ENCODE peak calls at places on chromosome 9, in five cellular contexts. O, K, L, E and D are unnamed samples.

GRCh38 chr9:81031422-81032029 is 657.8 kb downstream of the TLE1 start:
- DNase-seq in E (no peak), K (no peak), O (no peak), L (no peak), D (no peak)

GRCh38 chr9:130129425-130130061 is 42.7 kb upstream of the NCS1 start:
- DNase-seq in E (no peak), K (no peak), L (no peak), O (no peak), D (no peak)

GRCh38 chr9:134460904-134461303 is 134.6 kb downstream of the RXRA start:
- DNase-seq in O (no peak), E (no peak), K (no peak), L (no peak), D (no peak)

GRCh38 chr9:87592554-87593394 is 95.1 kb downstream of the DAPK1 start:
- DNase-seq in E (no peak), O (no peak), L (no peak), K (no peak), D (no peak)

GRCh38 chr9:36802171-36802920 is 229.7 kb downstream of the MELK start:
- DNase-seq in L (no peak), E (no peak), O (no peak), K (no peak), D (no peak)

GRCh38 chr9:135074354-135075233 is 12.9 kb upstream of the OLFM1 start:
- DNase-seq in L (no peak), E (no peak), K (no peak), O (no peak), D (no peak)

GRCh38 chr9:69181908-69182353 is 7.9 kb downstream of the TJP2 start:
- DNase-seq in L (no peak), E (no peak), O (no peak), K (no peak), D (no peak)

GRCh38 chr9:137762414-137763061 is 115.0 kb upstream of the CACNA1B start:
- DNase-seq in L (no peak), E (no peak), O (peak; percentile 89), K (no peak), D (no peak)

GRCh38 chr9:135504262-135505229 is 4.1 kb downstream of the MRPS2 start:
- DNase-seq in K (peak; percentile 55), L (no peak), E (peak; percentile 31), O (no peak), D (no peak)

GRCh38 chr9:113673726-113674125 is 202.4 kb upstream of the ZNF618 start:
- DNase-seq in L (no peak), O (no peak), E (no peak), K (no peak), D (no peak)

GRCh38 chr9:71218774-71219173 is 97.4 kb upstream of the TRPM3 start:
- DNase-seq in L (no peak), E (no peak), K (peak; percentile 42), O (no peak), D (no peak)

GRCh38 chr9:93023521-93023815 is 35.0 kb upstream of the SUSD3 start:
- DNase-seq in E (no peak), O (no peak), L (no peak), K (no peak), D (no peak)

GRCh38 chr9:136645343-136645902 is 17.3 kb upstream of the EGFL7 start:
- DNase-seq in O (no peak), K (no peak), L (no peak), E (no peak), D (no peak)

GRCh38 chr9:136648746-136649145 is 14.0 kb upstream of the EGFL7 start:
- DNase-seq in K (no peak), E (no peak), O (no peak), L (no peak), D (no peak)

GRCh38 chr9:136645903-136646754 is 16.6 kb upstream of the EGFL7 start:
- DNase-seq in L (no peak), K (peak; percentile 24), E (no peak), O (no peak), D (no peak)

GRCh38 chr9:136644593-136645342 is 17.9 kb upstream of the EGFL7 start:
- DNase-seq in E (peak; percentile 42), L (no peak), K (peak; percentile 31), O (no peak), D (no peak)

DNA sequence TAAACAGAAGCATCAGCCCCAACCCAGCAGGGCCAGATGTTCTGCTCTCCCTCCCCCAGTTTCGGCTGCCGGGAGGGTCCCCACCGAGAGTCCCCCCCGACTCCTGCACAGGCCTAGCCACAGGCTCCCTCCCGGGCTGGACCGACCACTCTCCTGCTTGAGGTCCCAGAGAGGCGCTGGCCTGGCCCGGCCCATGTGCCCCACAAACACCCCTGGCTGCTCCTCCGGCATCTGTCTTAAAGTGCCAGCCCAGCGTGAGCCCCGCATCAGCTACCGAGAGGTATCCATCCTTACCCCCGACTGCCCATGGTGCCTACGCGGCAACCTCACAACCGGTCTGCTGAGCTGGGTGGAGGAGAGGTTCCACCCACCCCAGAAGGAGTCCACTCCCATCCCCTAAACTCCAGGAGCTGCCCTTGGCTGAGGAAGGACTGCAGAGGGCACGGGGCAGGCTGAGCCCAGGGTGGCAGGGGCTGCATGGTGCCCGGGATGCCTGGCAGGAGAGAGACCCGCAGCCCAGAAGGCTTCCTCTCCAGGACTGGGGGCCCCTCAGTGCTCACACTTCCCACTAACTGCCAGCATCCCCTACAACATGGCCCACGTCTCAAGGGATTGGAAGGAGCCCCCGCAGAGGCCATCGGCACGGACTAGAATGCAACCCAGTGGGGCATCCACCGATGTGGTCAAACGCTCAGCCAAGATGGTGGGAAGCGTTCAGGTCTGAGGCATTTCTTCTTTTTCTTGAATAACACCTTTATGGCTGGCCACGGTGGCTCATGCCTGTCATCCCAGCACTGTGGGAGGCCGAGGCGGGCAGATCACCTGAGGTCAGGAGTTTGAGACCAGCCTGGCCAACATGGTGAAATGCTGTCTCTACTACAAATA is 15.6 kb upstream of the EGFL7 start:
- DNase-seq in L (no peak), K (no peak), O (no peak), E (no peak), D (no peak)
- H3K27me3 ChIP-seq in L (no peaks in the 10 kb centered on the region), K (peaks cover 3% of the 10 kb centered on the region), O (no peaks in the 10 kb centered on the region), E (no peaks in the 10 kb centered on the region), D (peaks cover 16% of the 10 kb centered on the region)

GRCh38 chr9:85414399-85414798 is 327.4 kb downstream of the AGTPBP1 start:
- DNase-seq in O (no peak), K (no peak), E (no peak), L (no peak), D (no peak)
- TF ChIP-seq ZNF274 in O (no peak), K (no peak), E (no peak), L (no peak), D (no peak)

GRCh38 chr9:126672634-126673284 is 59.0 kb downstream of the LMX1B start:
- DNase-seq in E (no peak), O (no peak), L (no peak), K (no peak), D (no peak)
- H3K27me3 ChIP-seq in E (no peaks in the 10 kb centered on the region), O (peaks cover 20% of the 10 kb centered on the region), L (peaks cover 9% of the 10 kb centered on the region), K (peaks cover 16% of the 10 kb centered on the region), D (peaks cover 95% of the 10 kb centered on the region)

GRCh38 chr9:34958411-34958982 is 412 bp downstream of the PHF24 start:
- DNase-seq in L (no peak), O (no peak), K (no peak), E (no peak), D (no peak)

GRCh38 chr9:34963577-34963976 is 5.5 kb downstream of the PHF24 start:
- DNase-seq in O (no peak), K (no peak), E (no peak), L (no peak), D (no peak)

GRCh38 chr9:34961574-34962480 is 3.7 kb downstream of the PHF24 start:
- DNase-seq in O (no peak), E (no peak), K (no peak), L (no peak), D (no peak)

GRCh38 chr9:34964458-34964857 is 6.4 kb downstream of the PHF24 start:
- DNase-seq in E (no peak), L (no peak), O (no peak), K (no peak), D (no peak)

GRCh38 chr9:34962530-34962929 is 4.4 kb downstream of the PHF24 start:
- DNase-seq in O (no peak), E (no peak), K (no peak), L (no peak), D (no peak)
- TF ChIP-seq ZNF274 in O (no peak), E (no peak), K (no peak), L (no peak), D (no peak)